ENCODE peak calls at places on chromosome 3, in four cellular contexts. T is neural crest cell; Y is stimulated activated CD8-positive, alpha-beta memory T cell treated with anti-CD3 and anti-CD28 coated beads, Interleukin-4, amount 100 ng/mL, for 1 hour; Z is endothelial cell. I is an unnamed sample.

GRCh38 chr3:88059380-88060160 is 515 bp downstream of the ZNF654 start:
- DNase-seq in T (no peak), Z (no peak), Y (no peak), I (peak)

GRCh38 chr3:111252795-111253194 is 181.2 kb downstream of the NECTIN3 start:
- DNase-seq in Z (no peak), T (no peak), Y (no peak), I (no peak)

GRCh38 chr3:29291262-29291981 is 10.6 kb downstream of the RBMS3 start:
- DNase-seq in Z (no peak), T (no peak), Y (no peak), I (peak)

GRCh38 chr3:69423756-69424155 is 37.9 kb upstream of the FRMD4B start:
- DNase-seq in T (no peak), Z (no peak), Y (no peak), I (no peak)

GRCh38 chr3:14391033-14391432 is 11.4 kb upstream of the SLC6A6 start:
- DNase-seq in T (no peak), Z (no peak), Y (no peak), I (peak)

GRCh38 chr3:16824085-16824696 is 60.6 kb upstream of the PLCL2 start:
- DNase-seq in Z (no peak), T (no peak), Y (no peak), I (no peak)

GRCh38 chr3:24726423-24726822 is 231.8 kb upstream of the THRB start:
- DNase-seq in T (no peak), Z (no peak), Y (no peak), I (no peak)

GRCh38 chr3:56693750-56694149 is 10.7 kb upstream of the TASOR start:
- DNase-seq in Y (no peak), Z (no peak), T (no peak), I (peak)

GRCh38 chr3:31831526-31832034 is 149.5 kb downstream of the OSBPL10 start:
- DNase-seq in T (no peak), Z (no peak), Y (no peak), I (no peak)

GRCh38 chr3:65650247-65650646 is 388.5 kb downstream of the MAGI1 start:
- DNase-seq in Y (no peak), T (no peak), Z (no peak), I (no peak)

GRCh38 chr3:126733061-126733430 is 29.0 kb downstream of the CHCHD6 start:
- DNase-seq in Y (no peak), Z (no peak), T (no peak), I (no peak)

GRCh38 chr3:126928921-126929485 is 53.9 kb upstream of the PLXNA1 start:
- DNase-seq in Z (no peak), Y (no peak), T (no peak), I (no peak)

GRCh38 chr3:64130436-64130835 is 94.8 kb downstream of the PRICKLE2 start:
- DNase-seq in Y (no peak), Z (no peak), T (no peak), I (no peak)

GRCh38 chr3:9108876-9109569 is 140.4 kb downstream of the SRGAP3 start:
- DNase-seq in Y (no peak), Z (no peak), T (no peak), I (no peak)

GRCh38 chr3:66297917-66298316 is 77.1 kb downstream of the SLC25A26 start:
- DNase-seq in Y (no peak), Z (no peak), T (no peak), I (no peak)

GRCh38 chr3:151726016-151726415 is 7.7 kb upstream of the AADACL2 start:
- DNase-seq in T (no peak), Z (no peak), Y (no peak), I (no peak)

GRCh38 chr3:174863488-174863887 is 4.4 kb downstream of the NAALADL2 start:
- DNase-seq in Z (no peak), Y (no peak), T (no peak), I (no peak)

GRCh38 chr3:105006164-105006563 is 360.5 kb upstream of the ALCAM start:
- DNase-seq in Z (no peak), T (no peak), Y (no peak), I (no peak)

GRCh38 chr3:26193558-26193957 is 403.7 kb downstream of the OXSM start:
- DNase-seq in Y (no peak), T (no peak), Z (no peak), I (no peak)

GRCh38 chr3:12218161-12218560 is 59.4 kb upstream of the TIMP4 start:
- DNase-seq in Y (no peak), Z (no peak), T (no peak), I (no peak)

GRCh38 chr3:32297366-32297765 is 58.9 kb downstream of the CMTM8 start:
- DNase-seq in Y (no peak), Z (no peak), T (no peak), I (no peak)

GRCh38 chr3:52228751-52229291 is 3.4 kb upstream of the TLR9 start:
- DNase-seq in Y (no peak), Z (no peak), T (no peak), I (no peak)

GRCh38 chr3:177262396-177262795 is 65.1 kb upstream of the TBL1XR1 start:
- DNase-seq in Y (no peak), Z (no peak), T (no peak), I (no peak)

GRCh38 chr3:58164916-58165821 is 45.6 kb downstream of the DNASE1L3 start:
- DNase-seq in Y (no peak), T (no peak), Z (no peak), I (no peak)

GRCh38 chr3:182618085-182618732 is 175.1 kb upstream of the ATP11B start:
- DNase-seq in Z (no peak), T (peak), Y (no peak), I (no peak)

GRCh38 chr3:127768346-127769008 is 53.8 kb downstream of the MGLL start:
- DNase-seq in Y (no peak), Z (no peak), T (no peak), I (no peak)

GRCh38 chr3:30141178-30141581 is 465.2 kb upstream of the TGFBR2 start:
- DNase-seq in T (no peak), Y (no peak), Z (no peak), I (no peak)

GRCh38 chr3:150242220-150242938 is 165.7 kb upstream of the TSC22D2 start:
- DNase-seq in T (no peak), Y (no peak), Z (no peak), I (no peak)

GRCh38 chr3:71168043-71168720 is 415.3 kb downstream of the FOXP1 start:
- DNase-seq in T (no peak), Z (no peak), Y (no peak), I (no peak)

GRCh38 chr3:73509812-73510211 is 114.9 kb downstream of the PDZRN3 start:
- DNase-seq in Y (no peak), T (no peak), Z (no peak), I (no peak)